ENCODE peak calls at places on chromosomes 13 and 19, in nine cellular contexts. P is endodermal cell, C is AG04450, D is right atrium auricular region, V is neural progenitor cell, O is thyroid gland, L is left lung, W is stomach, T is neuronal stem cell. F is an unnamed sample.
A peak's percentile ranks its signal among the peaks of the same experiment; 100 is the strongest.

GRCh38 chr19:49692102-49692599 is 1.2 kb downstream of the CPT1C start:
- DNase-seq in V (no peak), O (no peak), L (no peak), W (no peak), P (no peak), C (no peak), D (no peak), T (no peak), F (no peak)

GRCh38 chr13:33150146-33150545 is 133.9 kb downstream of the KL start:
- DNase-seq in T (no peak), O (no peak), L (no peak), C (no peak), W (no peak), D (no peak), V (no peak), P (no peak), F (no peak)

GRCh38 chr19:51777570-51778460 is 16.8 kb downstream of the FPR2 start:
- DNase-seq in L (peak; percentile 70), P (peak; percentile 81), O (peak; percentile 54), T (peak; percentile 70), W (peak; percentile 45), D (peak; percentile 77), C (peak; percentile 63), V (peak; percentile 85), F (peak; percentile 50)

GRCh38 chr19:1063030-1063908 is 3.7 kb upstream of the ARHGAP45 start:
- DNase-seq in D (no peak), P (peak; percentile 77), V (no peak), O (no peak), T (no peak), L (no peak), C (no peak), W (no peak), F (peak; percentile 39)

GRCh38 chr13:75489502-75490263 is 7.7 kb upstream of the TBC1D4 start:
- DNase-seq in D (no peak), W (peak; percentile 35), L (peak; percentile 57), V (no peak), T (no peak), O (peak; percentile 85), C (peak; percentile 15), P (no peak), F (peak; percentile 13)

GRCh38 chr13:95677564-95678386 is 836 bp downstream of the DNAJC3 start:
- DNase-seq in V (peak; percentile 57), W (no peak), P (no peak), T (peak; percentile 38), C (no peak), O (peak; percentile 10), L (peak; percentile 68), D (peak; percentile 74), F (peak; percentile 20)

GRCh38 chr13:92483894-92484293 is 742.7 kb upstream of the GPC6 start:
- DNase-seq in D (no peak), L (no peak), C (no peak), W (no peak), P (no peak), T (no peak), O (no peak), V (no peak), F (no peak)

GRCh38 chr13:77779461-77780272 is 82.2 kb downstream of the SLAIN1 start:
- DNase-seq in P (peak; percentile 60), O (peak; percentile 40), C (peak; percentile 55), V (peak; percentile 69), W (peak; percentile 41), L (peak; percentile 69), T (peak; percentile 33), D (no peak), F (peak; percentile 26)

GRCh38 chr13:113789167-113789566 is 30.1 kb downstream of the TMEM255B start:
- DNase-seq in D (no peak), L (no peak), C (no peak), T (no peak), O (no peak), P (peak; percentile 10), V (no peak), W (no peak), F (no peak)

GRCh38 chr19:3968556-3969434 is 2.1 kb downstream of the DAPK3 start:
- DNase-seq in T (peak; percentile 97), L (peak; percentile 90), C (peak; percentile 100), O (peak; percentile 57), W (peak; percentile 87), D (peak; percentile 97), P (peak; percentile 98), V (peak; percentile 96), F (peak; percentile 93)

GRCh38 chr19:39301562-39301961 is 5.4 kb downstream of the IFNL1 start:
- DNase-seq in V (no peak), C (no peak), L (no peak), O (no peak), D (no peak), P (no peak), T (no peak), W (no peak), F (no peak)

GRCh38 chr19:35228177-35228930 is at the start of gene FAM187B:
- DNase-seq in L (no peak), D (peak; percentile 34), P (no peak), T (no peak), V (no peak), W (no peak), O (no peak), C (no peak), F (no peak)

GRCh38 chr13:21974741-21975140 is 303.9 kb downstream of the FGF9 start:
- DNase-seq in D (no peak), L (no peak), O (no peak), C (no peak), W (no peak), V (no peak), T (no peak), P (no peak), F (no peak)

GRCh38 chr13:27745301-27745700 is 47.0 kb upstream of the GSX1 start:
- DNase-seq in O (no peak), L (no peak), V (no peak), D (no peak), C (no peak), P (no peak), W (no peak), T (no peak), F (no peak)

GRCh38 chr19:38618590-38619360 is at the start of gene EIF3K:
- DNase-seq in V (peak; percentile 100), W (peak; percentile 99), D (peak; percentile 99), T (peak; percentile 100), L (peak; percentile 99), O (peak; percentile 99), P (peak; percentile 100), C (peak; percentile 98), F (peak; percentile 98)

GRCh38 chr19:38262585-38263268 is 1.6 kb upstream of the SPINT2 start:
- DNase-seq in V (no peak), T (no peak), D (no peak), C (no peak), L (no peak), P (no peak), W (no peak), O (no peak), F (peak; percentile 38)

GRCh38 chr13:33351324-33351723 is 65.8 kb upstream of the STARD13 start:
- DNase-seq in C (no peak), W (no peak), D (no peak), T (no peak), P (no peak), L (no peak), V (no peak), O (peak; percentile 21), F (no peak)

GRCh38 chr19:679418-680286 is 3.5 kb downstream of the FSTL3 start:
- DNase-seq in P (peak; percentile 79), V (peak; percentile 76), L (peak; percentile 80), W (peak; percentile 57), T (no peak), C (peak; percentile 48), D (peak; percentile 83), O (peak; percentile 44), F (peak; percentile 58)

GRCh38 chr19:48746738-48747575 is at the start of gene IZUMO1:
- DNase-seq in D (peak; percentile 87), C (peak; percentile 66), O (peak; percentile 75), P (peak; percentile 95), V (peak; percentile 91), W (peak; percentile 61), T (peak; percentile 83), L (peak; percentile 82), F (no peak)

GRCh38 chr19:10661946-10662345 is 7.8 kb downstream of the ILF3 start:
- DNase-seq in D (no peak), L (no peak), O (no peak), P (no peak), C (no peak), W (no peak), V (no peak), T (no peak), F (no peak)
- H3K27ac ChIP-seq in D (no peak overlapping the region), L (no peak overlapping the region), O (no peak overlapping the region), P (no peak overlapping the region), C (no peak overlapping the region), W (peak overlapping the region; percentile 28), V (no peak overlapping the region), T (no peak overlapping the region), F (no peak overlapping the region)

DNA sequence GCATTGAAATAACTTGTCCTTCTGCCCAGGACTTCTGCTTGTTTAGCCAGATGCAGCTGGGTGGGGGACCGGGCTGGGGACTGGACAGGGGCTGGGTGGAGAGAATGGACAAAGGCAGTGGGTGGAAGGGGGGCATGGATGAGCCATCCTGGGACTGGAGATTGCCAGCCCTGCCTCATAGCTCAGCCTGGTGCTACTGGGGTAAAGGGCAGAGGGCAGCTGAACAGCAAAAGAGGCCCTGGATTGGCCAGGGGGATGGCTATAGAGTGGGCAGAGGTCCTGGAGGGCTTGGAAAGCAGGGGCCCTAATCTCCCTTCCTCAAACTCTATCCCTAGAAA is 17.7 kb upstream of the PLAUR start:
- DNase-seq in W (no peak), P (no peak), T (no peak), C (no peak), O (no peak), L (no peak), D (no peak), V (no peak), F (no peak)
- H3K27ac ChIP-seq in W (no peak overlapping the region), P (peak overlapping the region; percentile 44), T (peak overlapping the region; percentile 86), C (no peak overlapping the region), O (no peak overlapping the region), L (no peak overlapping the region), D (no peak overlapping the region), V (peak overlapping the region; percentile 86), F (peak overlapping the region; percentile 45)

DNA sequence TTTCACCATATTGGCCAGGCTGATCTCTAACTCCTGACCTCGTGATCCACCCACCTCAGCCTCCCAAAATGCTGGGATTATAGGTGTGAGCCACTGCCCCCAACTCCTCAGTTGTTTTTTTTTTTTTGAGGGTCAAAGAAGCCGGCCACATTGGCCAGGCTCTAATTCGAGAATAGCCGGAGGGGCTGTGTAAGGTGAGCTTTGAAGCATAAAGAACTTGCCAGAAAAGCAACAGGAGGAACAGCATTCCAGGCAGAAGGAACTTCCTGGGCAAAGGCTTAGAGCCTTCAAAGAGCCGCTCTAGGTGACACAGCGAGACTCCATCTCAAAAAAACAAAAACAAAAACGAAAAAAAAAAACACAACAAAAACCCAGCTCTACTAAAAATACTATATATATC is 1.2 kb upstream of the BABAM1 start:
- DNase-seq in C (no peak), V (no peak), O (no peak), W (no peak), D (no peak), T (no peak), L (no peak), P (no peak), F (no peak)
- H3K27ac ChIP-seq in C (no peak overlapping the region), V (no peak overlapping the region), O (no peak overlapping the region), W (peak overlapping the region; percentile 77), D (no peak overlapping the region), T (no peak overlapping the region), L (no peak overlapping the region), P (no peak overlapping the region), F (peak overlapping the region; percentile 74)

DNA sequence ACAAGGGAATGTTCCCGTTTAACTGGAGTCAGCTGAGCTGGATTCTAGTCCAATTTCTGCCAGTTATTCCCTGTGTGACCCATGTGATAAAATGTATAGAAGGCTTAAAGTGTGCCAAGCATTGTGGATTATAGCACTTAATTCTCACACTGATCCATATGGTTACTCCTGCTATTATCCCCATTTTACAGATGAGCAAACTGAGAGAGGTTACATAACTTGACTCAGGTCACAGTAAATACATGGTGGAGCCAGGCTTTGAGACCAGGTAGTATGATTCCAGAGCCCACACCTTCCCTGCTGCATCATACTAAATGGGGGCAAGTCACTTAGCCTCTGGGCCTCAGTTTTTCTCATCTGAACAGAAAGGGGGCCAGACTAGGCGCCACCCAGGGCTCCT is 2.0 kb upstream of the DHRS12 start:
- DNase-seq in W (no peak), L (no peak), O (no peak), T (no peak), C (no peak), P (no peak), V (no peak), D (no peak), F (no peak)
- H3K27ac ChIP-seq in W (no peak overlapping the region), L (no peak overlapping the region), O (peak overlapping the region; percentile 5), T (no peak overlapping the region), C (no peak overlapping the region), P (no peak overlapping the region), V (no peak overlapping the region), D (peak overlapping the region; percentile 99), F (no peak overlapping the region)